ENCODE peak calls at places on chromosomes 16 and 17, in eight cellular contexts. R, C, D, B, W, J, F and U are unnamed samples. For H3K4me1, the result is how much of the 10 kb centered on the place peaks cover.

GRCh38 chr16:80283450-80284392 is 257.1 kb upstream of the DYNLRB2 start:
- DNase-seq in R (no peak), C (no peak), D (no peak), B (no peak), W (no peak), J (no peak), F (no peak), U (no peak)

GRCh38 chr17:42233994-42234393 is 39.7 kb upstream of the GHDC start:
- DNase-seq in R (no peak), C (no peak), D (no peak), B (no peak), W (no peak), J (no peak), F (no peak), U (no peak)

GRCh38 chr17:81579821-81580321 is 27.7 kb upstream of the FAAP100 start:
- DNase-seq in R (no peak), C (no peak), D (no peak), B (no peak), W (no peak), J (no peak), F (no peak), U (no peak)

GRCh38 chr17:39926588-39927100 is 757 bp downstream of the ORMDL3 start:
- DNase-seq in R (no peak), C (peak), D (no peak), B (peak), W (peak), J (peak), F (peak), U (peak)

GRCh38 chr17:3529817-3530741 is 27.5 kb downstream of the TRPV3 start:
- DNase-seq in R (peak), C (no peak), D (no peak), B (no peak), W (peak), J (no peak), F (no peak), U (peak)

GRCh38 chr16:66894948-66895696 is 14.8 kb downstream of the PDP2 start:
- DNase-seq in R (peak), C (peak), D (peak), B (peak), W (peak), J (peak), F (peak), U (no peak)

GRCh38 chr16:23391381-23392222 is 61.4 kb downstream of the COG7 start:
- DNase-seq in R (no peak), C (no peak), D (no peak), B (no peak), W (peak), J (no peak), F (no peak), U (no peak)

GRCh38 chr16:86994651-86995171 is 322.5 kb downstream of the C16orf95 start:
- DNase-seq in R (no peak), C (no peak), D (no peak), B (no peak), W (no peak), J (no peak), F (peak), U (no peak)

GRCh38 chr17:42019509-42020404 is at the start of gene NKIRAS2:
- DNase-seq in R (peak), C (peak), D (peak), B (peak), W (peak), J (peak), F (peak), U (peak)

GRCh38 chr17:55421179-55421934 is at the start of gene MMD:
- DNase-seq in R (peak), C (peak), D (peak), B (no peak), W (peak), J (peak), F (peak), U (no peak)

GRCh38 chr16:154223-155030 is 2.0 kb downstream of the HBZ start:
- DNase-seq in R (no peak), C (no peak), D (no peak), B (peak), W (no peak), J (no peak), F (peak), U (no peak)

GRCh38 chr16:48452991-48453760 is 68.0 kb upstream of the SIAH1 start:
- DNase-seq in R (peak), C (no peak), D (no peak), B (no peak), W (no peak), J (no peak), F (no peak), U (peak)

GRCh38 chr16:80831039-80831438 is 26.6 kb upstream of the CDYL2 start:
- DNase-seq in R (no peak), C (no peak), D (no peak), B (no peak), W (no peak), J (no peak), F (no peak), U (no peak)

GRCh38 chr16:30658731-30659506 is 688 bp downstream of the FBRS start:
- DNase-seq in R (peak), C (no peak), D (peak), B (peak), W (peak), J (peak), F (peak), U (peak)

GRCh38 chr16:89691231-89691985 is 4.9 kb downstream of the CDK10 start:
- DNase-seq in R (no peak), C (no peak), D (peak), B (no peak), W (no peak), J (no peak), F (no peak), U (no peak)

GRCh38 chr17:333626-334396 is 18.8 kb downstream of the RPH3AL start:
- DNase-seq in R (peak), C (peak), D (peak), B (peak), W (peak), J (peak), F (no peak), U (peak)

GRCh38 chr17:72334205-72334604 is 213.4 kb downstream of the SOX9 start:
- DNase-seq in R (no peak), C (no peak), D (no peak), B (no peak), W (no peak), J (no peak), F (peak), U (no peak)

GRCh38 chr16:1042776-1043349 is 29.7 kb upstream of the SSTR5 start:
- DNase-seq in R (no peak), C (no peak), D (no peak), B (no peak), W (no peak), J (no peak), F (no peak), U (no peak)

GRCh38 chr17:10735251-10735650 is 5.4 kb upstream of the TMEM220 start:
- DNase-seq in R (no peak), C (no peak), D (no peak), B (no peak), W (no peak), J (no peak), F (no peak), U (no peak)

GRCh38 chr17:6166492-6167179 is 96.5 kb downstream of the WSCD1 start:
- DNase-seq in R (no peak), C (no peak), D (no peak), B (no peak), W (no peak), J (no peak), F (no peak), U (no peak)

GRCh38 chr17:71572343-71572742 is 548.5 kb upstream of the SOX9 start:
- DNase-seq in R (no peak), C (no peak), D (no peak), B (no peak), W (no peak), J (no peak), F (peak), U (no peak)

GRCh38 chr16:86791287-86792074 is 213.1 kb downstream of the FOXL1 start:
- DNase-seq in R (no peak), C (no peak), D (no peak), B (no peak), W (no peak), J (no peak), F (no peak), U (no peak)

GRCh38 chr16:17241264-17241835 is 229.4 kb downstream of the XYLT1 start:
- DNase-seq in R (peak), C (no peak), D (no peak), B (no peak), W (no peak), J (no peak), F (no peak), U (no peak)

GRCh38 chr16:4272114-4272954 is 489 bp downstream of the TFAP4 start:
- DNase-seq in R (peak), C (peak), D (peak), B (peak), W (peak), J (peak), F (peak), U (no peak)

GRCh38 chr17:69057280-69057679 is 3.4 kb downstream of the ABCA9 start:
- DNase-seq in R (no peak), C (no peak), D (no peak), B (no peak), W (no peak), J (no peak), F (no peak), U (no peak)

GRCh38 chr16:90077757-90078593 is 844 bp upstream of the PRDM7 start:
- DNase-seq in R (no peak), C (peak), D (no peak), B (no peak), W (no peak), J (no peak), F (no peak), U (no peak)

GRCh38 chr17:58576679-58577367 is 62.4 kb upstream of the MTMR4 start:
- DNase-seq in R (no peak), C (no peak), D (no peak), B (no peak), W (no peak), J (no peak), F (peak), U (no peak)

GRCh38 chr17:36527851-36528250 is 6.8 kb downstream of the MYO19 start:
- DNase-seq in R (no peak), C (no peak), D (no peak), B (no peak), W (peak), J (no peak), F (no peak), U (peak)

GRCh38 chr16:49532873-49533272 is 159.3 kb downstream of the C16orf78 start:
- DNase-seq in R (no peak), C (no peak), D (no peak), B (no peak), W (no peak), J (no peak), F (no peak), U (no peak)

GRCh38 chr17:42406602-42407288 is 16.3 kb downstream of the CAVIN1 start:
- DNase-seq in R (no peak), C (no peak), D (no peak), B (no peak), W (no peak), J (no peak), F (no peak), U (no peak)

GRCh38 chr17:44360144-44360533 is 3.5 kb downstream of the FAM171A2 start:
- DNase-seq in R (no peak), C (no peak), D (no peak), B (no peak), W (no peak), J (no peak), F (no peak), U (no peak)

GRCh38 chr17:52758481-52758880 is 600.0 kb upstream of the CA10 start:
- DNase-seq in R (no peak), C (no peak), D (no peak), B (no peak), W (no peak), J (no peak), F (no peak), U (no peak)

GRCh38 chr16:14434860-14435259 is 195.2 kb downstream of the PARN start:
- DNase-seq in R (no peak), C (no peak), D (no peak), B (no peak), W (no peak), J (no peak), F (no peak), U (no peak)

GRCh38 chr16:81697321-81697885 is 81.7 kb upstream of the PLCG2 start:
- DNase-seq in R (peak), C (no peak), D (peak), B (peak), W (no peak), J (peak), F (peak), U (no peak)

GRCh38 chr17:40539711-40540411 is 25.4 kb downstream of the CCR7 start:
- DNase-seq in R (no peak), C (no peak), D (no peak), B (no peak), W (no peak), J (peak), F (no peak), U (no peak)

GRCh38 chr17:81840826-81841778 is 6.3 kb upstream of the PPP1R27 start:
- DNase-seq in R (peak), C (no peak), D (peak), B (peak), W (no peak), J (peak), F (peak), U (no peak)

GRCh38 chr17:78820841-78821240 is 19.8 kb downstream of the USP36 start:
- DNase-seq in R (no peak), C (no peak), D (no peak), B (no peak), W (no peak), J (no peak), F (no peak), U (no peak)

GRCh38 chr17:78818152-78818846 is 22.3 kb downstream of the USP36 start:
- DNase-seq in R (no peak), C (no peak), D (no peak), B (no peak), W (no peak), J (no peak), F (no peak), U (no peak)

GRCh38 chr17:78820122-78820792 is 20.4 kb downstream of the USP36 start:
- DNase-seq in R (no peak), C (no peak), D (no peak), B (no peak), W (no peak), J (no peak), F (no peak), U (no peak)

GRCh38 chr17:78818932-78819331 is 21.7 kb downstream of the USP36 start:
- DNase-seq in R (no peak), C (peak), D (no peak), B (peak), W (no peak), J (no peak), F (no peak), U (no peak)

GRCh38 chr17:78819402-78819801 is 21.2 kb downstream of the USP36 start:
- DNase-seq in R (no peak), C (no peak), D (no peak), B (no peak), W (no peak), J (no peak), F (no peak), U (no peak)
- H3K4me1 ChIP-seq in R (under half), C (under half), D (under half), B (under half), W (under half), J (under half), F (under half), U (under half)

DNA sequence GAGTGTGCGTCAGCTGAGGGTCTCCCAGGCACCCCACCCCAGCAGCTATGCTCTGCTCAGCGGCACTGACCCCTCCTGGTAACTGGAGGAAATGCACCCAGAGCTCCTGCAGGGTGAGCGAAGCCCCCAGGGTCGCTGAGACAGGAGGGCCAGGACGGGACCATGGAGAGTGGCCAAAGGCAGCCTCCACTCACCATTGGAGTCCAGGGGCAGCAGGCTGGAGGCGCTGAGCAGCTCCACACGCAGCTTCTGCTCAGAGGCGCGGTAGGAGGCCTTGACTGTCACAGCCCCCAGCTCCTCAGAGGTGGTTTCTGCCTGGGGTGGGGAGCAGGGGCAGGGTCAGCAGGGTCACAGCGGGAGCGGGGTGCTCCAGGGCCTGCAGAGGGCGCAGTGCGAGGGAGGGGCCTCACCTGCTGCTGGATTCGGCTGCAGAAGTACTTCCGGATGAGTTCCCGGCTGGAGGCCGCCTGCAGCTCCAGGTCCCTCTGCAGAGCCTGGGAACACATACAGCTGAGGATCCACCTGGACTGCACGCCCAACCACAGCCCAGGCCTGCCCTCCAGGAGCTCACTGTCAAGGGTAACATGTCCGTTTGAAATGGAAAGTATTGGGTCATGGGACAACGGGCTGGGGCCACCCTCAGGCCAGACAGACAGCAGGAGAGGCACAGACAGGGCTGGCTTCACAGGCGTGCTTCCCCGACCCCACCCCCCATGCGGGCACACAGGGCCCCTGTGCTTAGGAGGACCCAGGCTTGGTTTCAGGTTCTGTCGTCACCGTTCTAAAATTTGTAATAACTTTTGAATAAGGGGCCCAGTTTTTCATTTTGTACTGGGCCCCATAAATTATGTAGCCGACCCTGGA is 13.8 kb downstream of the UNC13D start:
- DNase-seq in R (no peak), C (no peak), D (peak), B (no peak), W (no peak), J (no peak), F (no peak), U (no peak)
- H3K4me3 ChIP-seq in R (no peak), C (no peak), D (no peak), B (no peak), W (no peak), J (no peak), F (no peak), U (no peak)

GRCh38 chr17:4587195-4587594 is 2.9 kb downstream of the SMTNL2 start:
- DNase-seq in R (no peak), C (no peak), D (no peak), B (no peak), W (no peak), J (no peak), F (no peak), U (no peak)

GRCh38 chr17:4588391-4588790 is 4.1 kb downstream of the SMTNL2 start:
- DNase-seq in R (no peak), C (no peak), D (no peak), B (no peak), W (no peak), J (no peak), F (no peak), U (no peak)

GRCh38 chr17:4587803-4588202 is 3.5 kb downstream of the SMTNL2 start:
- DNase-seq in R (no peak), C (no peak), D (no peak), B (no peak), W (no peak), J (no peak), F (no peak), U (no peak)

GRCh38 chr17:4590981-4591453 is 6.7 kb downstream of the SMTNL2 start:
- DNase-seq in R (no peak), C (no peak), D (peak), B (no peak), W (no peak), J (no peak), F (no peak), U (no peak)

DNA sequence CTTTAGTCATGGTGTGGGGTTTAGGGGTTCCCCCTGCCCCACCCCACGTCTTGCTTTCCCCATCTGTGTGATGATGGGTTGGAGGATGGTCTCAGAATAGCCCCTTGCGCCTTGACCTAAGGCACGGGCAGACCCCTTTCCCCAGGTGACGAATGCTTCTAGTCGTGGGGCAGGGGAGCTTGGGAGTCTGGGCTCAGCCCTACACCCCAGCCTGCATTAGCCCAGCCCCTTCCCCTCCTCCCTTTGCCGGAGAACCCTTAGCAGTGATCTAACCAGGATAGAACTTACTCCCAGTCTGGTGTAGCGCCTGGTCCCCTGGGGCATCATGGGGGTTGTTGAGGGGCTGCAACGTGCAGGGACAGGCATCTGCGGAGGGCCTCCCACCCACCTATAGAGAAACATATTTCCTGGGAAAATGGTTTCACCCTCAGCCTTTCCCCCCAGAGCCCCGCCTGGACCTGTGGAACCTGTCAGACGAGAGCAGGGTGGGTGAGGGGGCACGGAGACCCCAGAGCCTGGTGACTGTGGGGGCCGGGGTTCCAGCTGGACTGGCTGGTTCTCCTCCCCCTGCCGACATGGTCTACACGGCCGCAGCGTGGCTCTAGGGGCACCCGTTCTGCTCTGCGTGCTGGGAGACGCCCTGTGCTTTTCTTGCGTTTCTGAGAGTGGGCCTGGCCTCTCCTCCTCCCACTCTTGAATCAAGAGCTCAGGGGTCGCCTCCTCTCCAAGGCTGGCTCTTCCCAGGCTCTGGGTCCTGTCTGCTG is 4.7 kb downstream of the SMTNL2 start:
- DNase-seq in R (no peak), C (no peak), D (peak), B (no peak), W (no peak), J (no peak), F (no peak), U (no peak)
- H3K4me1 ChIP-seq in R (under half), C (under half), D (under half), B (under half), W (under half), J (under half), F (under half), U (under half)

GRCh38 chr16:19168173-19169080 is at the start of gene SYT17:
- DNase-seq in R (peak), C (no peak), D (peak), B (peak), W (peak), J (peak), F (no peak), U (no peak)

GRCh38 chr16:19172098-19172780 is 4.2 kb downstream of the SYT17 start:
- DNase-seq in R (no peak), C (no peak), D (no peak), B (no peak), W (no peak), J (no peak), F (no peak), U (no peak)

GRCh38 chr16:19169081-19169639 is 1.1 kb downstream of the SYT17 start:
- DNase-seq in R (no peak), C (no peak), D (no peak), B (no peak), W (no peak), J (no peak), F (no peak), U (no peak)

GRCh38 chr16:19167710-19168172 is 299 bp upstream of the SYT17 start:
- DNase-seq in R (peak), C (no peak), D (peak), B (peak), W (peak), J (peak), F (peak), U (peak)

DNA sequence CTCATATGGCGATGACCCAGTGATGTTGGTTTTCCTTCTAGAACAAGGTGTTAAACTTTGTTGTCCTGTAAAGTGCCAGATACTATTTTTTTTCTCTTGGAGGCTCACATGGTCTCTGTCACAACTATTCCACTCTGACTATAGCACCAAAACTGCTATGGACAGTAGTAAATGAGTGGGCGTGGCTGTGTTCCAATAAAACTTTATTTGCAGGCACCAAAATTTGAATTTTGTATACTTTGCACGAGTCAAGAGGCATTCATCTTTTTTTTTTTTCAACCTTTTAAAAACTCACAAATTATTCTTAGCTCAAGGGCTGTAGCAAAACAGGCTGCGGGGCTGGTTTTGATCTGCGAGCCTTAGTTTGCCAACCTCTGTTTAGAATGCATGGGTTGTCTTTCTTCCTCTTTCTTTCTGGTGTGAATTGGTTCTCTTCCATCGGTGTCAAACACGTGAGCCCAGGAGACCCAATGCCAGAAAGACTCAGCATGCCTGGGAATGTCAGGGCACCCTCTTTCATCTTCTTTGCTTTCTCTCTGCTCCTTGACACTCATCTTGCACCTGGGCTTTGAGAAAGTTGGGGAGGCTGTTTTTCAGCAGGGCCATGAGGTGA is 2.1 kb downstream of the SYT17 start:
- DNase-seq in R (no peak), C (no peak), D (no peak), B (no peak), W (no peak), J (no peak), F (no peak), U (no peak)
- H3K4me3 ChIP-seq in R (no peak), C (no peak), D (no peak), B (no peak), W (no peak), J (no peak), F (no peak), U (no peak)